ENCODE peak calls at places on chromosome 18, in six cellular contexts. W, L, S, P, H and J are unnamed samples.

GRCh38 chr18:6543330-6543908 is 128.7 kb upstream of the L3MBTL4 start:
- DNase-seq in P (no peak), W (peak; percentile 46), L (no peak), S (no peak), H (no peak), J (no peak)

GRCh38 chr18:21484851-21485636 is 115.5 kb downstream of the ESCO1 start:
- DNase-seq in W (no peak), L (no peak), S (no peak), P (no peak), H (peak; percentile 64), J (no peak)

GRCh38 chr18:48194787-48195186 is 214.4 kb downstream of the ZBTB7C start:
- DNase-seq in L (no peak), W (no peak), P (no peak), S (no peak), H (no peak), J (no peak)

GRCh38 chr18:11368020-11368419 is 218.7 kb upstream of the PIEZO2 start:
- DNase-seq in W (no peak), H (peak; percentile 89), P (no peak), S (no peak), L (no peak), J (no peak)

GRCh38 chr18:24536326-24536725 is 75.9 kb downstream of the HRH4 start:
- DNase-seq in L (no peak), P (no peak), S (no peak), H (no peak), W (no peak), J (no peak)

GRCh38 chr18:24342347-24342746 is 55.3 kb downstream of the OSBPL1A start:
- DNase-seq in L (no peak), W (no peak), P (no peak), S (no peak), H (no peak), J (no peak)

GRCh38 chr18:3330622-3331021 is 68.7 kb downstream of the MYL12B start:
- DNase-seq in L (no peak), P (no peak), S (no peak), H (no peak), W (peak; percentile 10), J (no peak)

GRCh38 chr18:10739152-10739551 is 213.3 kb downstream of the NAPG start:
- DNase-seq in W (no peak), P (no peak), S (no peak), H (peak; percentile 13), L (no peak), J (no peak)

GRCh38 chr18:56853961-56854360 is 202.8 kb downstream of the WDR7 start:
- DNase-seq in S (no peak), L (no peak), H (no peak), W (no peak), P (no peak), J (no peak)

GRCh38 chr18:38038242-38038641 is 472.6 kb upstream of the CELF4 start:
- DNase-seq in P (no peak), W (no peak), H (no peak), L (no peak), S (no peak), J (no peak)

GRCh38 chr18:72623444-72623843 is 79.3 kb upstream of the CBLN2 start:
- DNase-seq in L (no peak), P (no peak), W (no peak), H (no peak), S (no peak), J (no peak)

GRCh38 chr18:43486462-43486861 is 209.2 kb upstream of the SYT4 start:
- DNase-seq in L (no peak), S (peak; percentile 11), H (no peak), W (no peak), P (no peak), J (no peak)

GRCh38 chr18:40849856-40850255 is 1105.2 kb upstream of the PIK3C3 start:
- DNase-seq in H (no peak), L (no peak), S (no peak), W (no peak), P (no peak), J (no peak)

GRCh38 chr18:63111549-63112402 is 207.8 kb downstream of the BCL2 start:
- DNase-seq in H (peak; percentile 74), W (no peak), S (no peak), L (no peak), P (no peak), J (no peak)

GRCh38 chr18:23154823-23155517 is 19.7 kb downstream of the CABLES1 start:
- DNase-seq in L (no peak), W (no peak), P (no peak), S (no peak), H (no peak), J (no peak)

GRCh38 chr18:7890078-7890477 is 323.0 kb downstream of the PTPRM start:
- DNase-seq in P (no peak), L (no peak), W (no peak), S (no peak), H (no peak), J (no peak)

GRCh38 chr18:57806891-57807280 is 3.8 kb upstream of the ATP8B1 start:
- DNase-seq in H (no peak), L (no peak), W (no peak), S (no peak), P (peak; percentile 38), J (no peak)

GRCh38 chr18:79382681-79383387 is 12.9 kb upstream of the NFATC1 start:
- DNase-seq in S (no peak), W (no peak), L (peak; percentile 71), P (no peak), H (no peak), J (no peak)

GRCh38 chr18:58189008-58189407 is 145.0 kb downstream of the NEDD4L start:
- DNase-seq in H (no peak), P (no peak), W (no peak), L (no peak), S (no peak), J (no peak)

GRCh38 chr18:77057043-77057442 is 75.5 kb downstream of the MBP start:
- DNase-seq in P (no peak), S (no peak), W (no peak), H (peak; percentile 65), L (no peak), J (no peak)

GRCh38 chr18:41850781-41851180 is 104.3 kb upstream of the PIK3C3 start:
- DNase-seq in L (no peak), P (no peak), H (no peak), W (no peak), S (no peak), J (no peak)

GRCh38 chr18:59799383-59800015 is 100.3 kb upstream of the PMAIP1 start:
- DNase-seq in S (no peak), P (no peak), H (no peak), L (no peak), W (no peak), J (no peak)

GRCh38 chr18:70450658-70451253 is 161.9 kb downstream of the SOCS6 start:
- DNase-seq in H (no peak), W (no peak), S (no peak), L (no peak), P (no peak), J (no peak)

GRCh38 chr18:8816233-8816632 is 110.9 kb downstream of the MTCL1 start:
- DNase-seq in W (no peak), S (no peak), H (no peak), L (no peak), P (no peak), J (no peak)

GRCh38 chr18:14221689-14222088 is 89.5 kb upstream of the ZNF519 start:
- DNase-seq in P (no peak), W (no peak), H (no peak), L (peak; percentile 56), S (no peak), J (no peak)

GRCh38 chr18:62658028-62658427 is 57.3 kb upstream of the PHLPP1 start:
- DNase-seq in H (no peak), S (no peak), W (no peak), P (no peak), L (no peak), J (no peak)

GRCh38 chr18:3171631-3172030 is 48.1 kb downstream of the MYOM1 start:
- DNase-seq in S (no peak), L (no peak), P (no peak), W (no peak), H (peak; percentile 45), J (no peak)